ENCODE peak calls at places on chromosome 7, in six cellular contexts. L is H1, W is GM12891, J is HepG2, S is K562, A is GM12878. N is an unnamed sample.

GRCh38 chr7:148754912-148755311 is 56.2 kb downstream of the CUL1 start:
- DNase-seq in S (no peak), J (no peak), A (no peak), L (no peak), W (no peak), N (no peak)

GRCh38 chr7:15305002-15305600 is 256.7 kb downstream of the AGMO start:
- DNase-seq in W (no peak), J (peak; percentile 33), A (no peak), S (peak; percentile 19), L (no peak), N (no peak)

GRCh38 chr7:73517241-73517995 is 4.7 kb downstream of the BAZ1B start:
- DNase-seq in L (no peak), J (no peak), S (peak; percentile 7), W (no peak), A (no peak), N (no peak)

GRCh38 chr7:89001306-89001705 is 205.8 kb upstream of the TEX47 start:
- DNase-seq in A (no peak), S (no peak), J (no peak), W (no peak), L (no peak), N (no peak)

GRCh38 chr7:130021105-130021834 is 29.9 kb downstream of the ZC3HC1 start:
- DNase-seq in S (no peak), J (no peak), W (no peak), A (no peak), L (no peak), N (no peak)

GRCh38 chr7:132472463-132473120 is 103.7 kb downstream of the PLXNA4 start:
- DNase-seq in W (no peak), A (no peak), L (no peak), J (no peak), S (no peak), N (no peak)

GRCh38 chr7:30321992-30322637 is 37.7 kb downstream of the ZNRF2 start:
- DNase-seq in L (no peak), W (no peak), A (peak; percentile 74), S (no peak), J (no peak), N (peak; percentile 18)

GRCh38 chr7:27031289-27032172 is 64.3 kb downstream of the HOXA1 start:
- DNase-seq in A (peak; percentile 1), W (no peak), S (no peak), J (no peak), L (no peak), N (no peak)

GRCh38 chr7:39664585-39664984 is 41.2 kb downstream of the RALA start:
- DNase-seq in J (no peak), W (no peak), A (no peak), L (no peak), S (no peak), N (no peak)
- TF ChIP-seq TAF1 in J (no peak), W (no peak), A (no peak), L (no peak), S (no peak), N (no peak)

DNA sequence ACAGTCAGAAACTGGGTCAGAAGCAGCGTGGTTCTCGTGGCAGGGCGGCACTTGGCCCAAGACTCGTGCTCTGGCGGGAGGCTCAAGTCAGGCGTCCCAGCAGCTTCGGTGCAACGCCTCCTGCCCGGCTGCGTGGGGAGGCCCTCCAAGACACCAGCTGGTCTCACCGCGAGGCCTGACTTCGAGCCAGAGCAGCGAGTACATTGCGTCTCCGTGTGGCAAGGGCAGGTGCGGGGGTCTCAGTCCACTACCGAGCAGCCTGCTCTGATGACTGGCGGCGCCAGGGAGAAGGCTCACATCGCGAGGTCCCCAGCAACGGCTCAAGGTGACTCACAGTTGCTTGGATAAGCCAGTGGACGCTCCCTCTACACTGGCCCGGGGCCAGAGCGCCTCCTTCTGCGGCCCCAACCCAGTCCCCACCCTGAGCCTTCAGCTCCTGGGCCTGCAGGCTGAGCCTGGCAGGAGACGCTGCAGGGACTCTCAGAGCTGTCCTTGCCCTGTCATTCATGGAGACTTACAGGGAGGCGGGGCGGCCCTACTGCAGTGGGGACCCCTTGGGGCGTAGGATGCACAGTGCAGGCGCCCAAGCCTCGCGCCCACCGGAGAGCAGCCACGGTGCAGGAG is 41.9 kb upstream of the PRKAR1B start:
- DNase-seq in S (peak; percentile 32), A (no peak), W (no peak), L (peak; percentile 63), J (no peak), N (no peak)
- TF ChIP-seq POLR2A in S (no peak), A (no peak), W (no peak), L (no peak), J (no peak), N (no peak)

DNA sequence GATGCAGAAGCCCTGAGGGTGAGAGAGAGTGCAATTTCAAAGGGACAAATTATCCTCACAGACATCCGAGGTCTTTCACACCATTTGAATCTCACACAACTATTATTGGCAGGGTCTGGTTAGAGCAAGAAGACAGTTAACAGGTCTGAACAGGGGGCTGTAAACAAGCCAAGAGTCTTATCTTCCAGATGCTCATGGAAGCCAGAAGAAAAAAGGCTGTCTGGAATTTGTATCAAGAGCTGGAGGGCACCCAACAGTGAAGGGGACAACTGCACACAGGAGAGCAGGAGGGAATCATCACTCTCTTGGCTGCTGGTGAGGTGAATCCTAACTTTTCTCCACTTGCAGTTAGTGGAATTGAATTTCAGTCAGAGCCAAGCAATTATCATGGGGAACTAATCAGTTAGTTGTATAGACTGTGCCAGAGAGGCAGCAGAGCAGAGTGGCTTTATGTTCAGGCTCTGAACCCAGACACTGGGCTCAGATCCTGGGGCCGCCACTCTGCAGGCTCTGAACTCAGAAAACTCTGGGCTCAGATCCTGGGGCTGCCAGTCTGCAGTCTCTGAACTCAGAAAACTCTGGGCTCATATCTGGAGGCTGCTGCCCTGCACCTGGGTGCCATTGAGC is 880.1 kb upstream of the AUTS2 start:
- DNase-seq in L (no peak), W (no peak), A (no peak), S (no peak), J (no peak), N (no peak)
- TF ChIP-seq TAF1 in L (no peak), W (no peak), A (no peak), S (no peak), J (no peak), N (no peak)

GRCh38 chr7:70725448-70725847 is 406.5 kb upstream of the GALNT17 start:
- DNase-seq in W (no peak), S (no peak), L (no peak), A (no peak), J (no peak), N (no peak)
- TF ChIP-seq POLR2A in W (no peak), S (no peak), L (no peak), A (no peak), J (no peak), N (no peak)

DNA sequence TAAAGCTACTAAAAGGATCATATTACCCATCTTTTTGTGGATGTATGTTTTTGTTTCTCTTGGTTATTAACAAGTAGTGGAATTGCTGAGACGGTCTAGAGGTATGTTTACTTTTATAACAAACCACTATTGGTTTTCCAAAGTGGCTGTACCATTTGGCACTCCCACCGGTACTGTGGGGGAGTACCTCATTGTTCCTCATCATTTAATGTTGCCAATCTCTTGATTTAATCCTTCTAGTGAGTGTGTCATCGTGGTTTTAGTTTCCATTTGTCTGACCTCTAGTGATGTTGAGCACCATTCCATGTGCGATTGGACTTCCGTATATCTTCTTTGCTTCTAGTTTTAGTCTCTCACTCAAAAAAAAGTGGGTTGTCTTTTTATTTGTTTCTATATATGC is 50.4 kb downstream of the RBM33 start:
- DNase-seq in A (no peak), S (no peak), L (no peak), W (no peak), J (no peak), N (no peak)
- TF ChIP-seq TAF1 in A (no peak), S (no peak), L (no peak), W (no peak), J (no peak), N (no peak)

GRCh38 chr7:44067064-44067951 is 1.9 kb upstream of the PGAM2 start:
- DNase-seq in W (no peak), J (no peak), A (no peak), L (no peak), S (no peak), N (no peak)
- TF ChIP-seq POLR2A in W (no peak), J (no peak), A (peak; percentile 61), L (no peak), S (peak; percentile 39), N (peak; percentile 23)